ENCODE peak calls at places on chromosomes 11 and 22, in five cellular contexts. One of them, this sample, is unnamed.

GRCh38 chr22:48621085-48621484 is 1206.6 kb downstream of the BRD1 start:
- DNase-seq in adrenal gland: no peak
- DNase-seq in activated T-helper 9 cell treated with anti-CD3 and anti-CD28 coated beads, Interleukin-2, amount 50 U/mL, for 16 hours: no peak
- DNase-seq in GM23248: no peak
- DNase-seq in stimulated activated CD4-positive, alpha-beta T cell treated with anti-CD3 and anti-CD28 coated beads, TNF-alpha, amount 100 ng/mL, for 4 hours: no peak
- DNase-seq in this sample: no peak

GRCh38 chr11:76649964-76650363 is 20.6 kb downstream of the LRRC32 start:
- DNase-seq in adrenal gland: no peak
- DNase-seq in activated T-helper 9 cell treated with anti-CD3 and anti-CD28 coated beads, Interleukin-2, amount 50 U/mL, for 16 hours: no peak
- DNase-seq in GM23248: no peak
- DNase-seq in stimulated activated CD4-positive, alpha-beta T cell treated with anti-CD3 and anti-CD28 coated beads, TNF-alpha, amount 100 ng/mL, for 4 hours: no peak
- DNase-seq in this sample: no peak

GRCh38 chr11:29816359-29816758 is 200.5 kb downstream of the KCNA4 start:
- DNase-seq in adrenal gland: no peak
- DNase-seq in activated T-helper 9 cell treated with anti-CD3 and anti-CD28 coated beads, Interleukin-2, amount 50 U/mL, for 16 hours: no peak
- DNase-seq in GM23248: no peak
- DNase-seq in stimulated activated CD4-positive, alpha-beta T cell treated with anti-CD3 and anti-CD28 coated beads, TNF-alpha, amount 100 ng/mL, for 4 hours: no peak
- DNase-seq in this sample: no peak

GRCh38 chr11:76768091-76769047 is 14.8 kb upstream of the TSKU start:
- DNase-seq in adrenal gland: no peak
- DNase-seq in activated T-helper 9 cell treated with anti-CD3 and anti-CD28 coated beads, Interleukin-2, amount 50 U/mL, for 16 hours: no peak
- DNase-seq in GM23248: peak; percentile 36
- DNase-seq in stimulated activated CD4-positive, alpha-beta T cell treated with anti-CD3 and anti-CD28 coated beads, TNF-alpha, amount 100 ng/mL, for 4 hours: no peak
- DNase-seq in this sample: no peak

GRCh38 chr11:33449798-33450197 is 192.6 kb downstream of the HIPK3 start:
- DNase-seq in adrenal gland: no peak
- DNase-seq in activated T-helper 9 cell treated with anti-CD3 and anti-CD28 coated beads, Interleukin-2, amount 50 U/mL, for 16 hours: no peak
- DNase-seq in GM23248: peak; percentile 53
- DNase-seq in stimulated activated CD4-positive, alpha-beta T cell treated with anti-CD3 and anti-CD28 coated beads, TNF-alpha, amount 100 ng/mL, for 4 hours: no peak
- DNase-seq in this sample: no peak

GRCh38 chr11:26929806-26930517 is 64.0 kb upstream of the FIBIN start:
- DNase-seq in adrenal gland: no peak
- DNase-seq in activated T-helper 9 cell treated with anti-CD3 and anti-CD28 coated beads, Interleukin-2, amount 50 U/mL, for 16 hours: no peak
- DNase-seq in GM23248: no peak
- DNase-seq in stimulated activated CD4-positive, alpha-beta T cell treated with anti-CD3 and anti-CD28 coated beads, TNF-alpha, amount 100 ng/mL, for 4 hours: no peak
- DNase-seq in this sample: no peak

GRCh38 chr11:130192845-130193267 is 33.3 kb downstream of the ST14 start:
- DNase-seq in adrenal gland: peak; percentile 63
- DNase-seq in activated T-helper 9 cell treated with anti-CD3 and anti-CD28 coated beads, Interleukin-2, amount 50 U/mL, for 16 hours: no peak
- DNase-seq in GM23248: no peak
- DNase-seq in stimulated activated CD4-positive, alpha-beta T cell treated with anti-CD3 and anti-CD28 coated beads, TNF-alpha, amount 100 ng/mL, for 4 hours: no peak
- DNase-seq in this sample: no peak

GRCh38 chr11:78417175-78417887 is at the start of gene GAB2:
- DNase-seq in adrenal gland: no peak
- DNase-seq in activated T-helper 9 cell treated with anti-CD3 and anti-CD28 coated beads, Interleukin-2, amount 50 U/mL, for 16 hours: peak; percentile 9
- DNase-seq in GM23248: no peak
- DNase-seq in stimulated activated CD4-positive, alpha-beta T cell treated with anti-CD3 and anti-CD28 coated beads, TNF-alpha, amount 100 ng/mL, for 4 hours: no peak
- DNase-seq in this sample: no peak

GRCh38 chr11:1140642-1141490 is 16.9 kb upstream of the MUC5AC start:
- DNase-seq in adrenal gland: peak; percentile 7
- DNase-seq in activated T-helper 9 cell treated with anti-CD3 and anti-CD28 coated beads, Interleukin-2, amount 50 U/mL, for 16 hours: no peak
- DNase-seq in GM23248: no peak
- DNase-seq in stimulated activated CD4-positive, alpha-beta T cell treated with anti-CD3 and anti-CD28 coated beads, TNF-alpha, amount 100 ng/mL, for 4 hours: no peak
- DNase-seq in this sample: no peak

GRCh38 chr11:116930177-116930576 is 92.8 kb upstream of the APOA1 start:
- DNase-seq in adrenal gland: no peak
- DNase-seq in activated T-helper 9 cell treated with anti-CD3 and anti-CD28 coated beads, Interleukin-2, amount 50 U/mL, for 16 hours: no peak
- DNase-seq in GM23248: peak; percentile 22
- DNase-seq in stimulated activated CD4-positive, alpha-beta T cell treated with anti-CD3 and anti-CD28 coated beads, TNF-alpha, amount 100 ng/mL, for 4 hours: peak; percentile 14
- DNase-seq in this sample: no peak

GRCh38 chr11:70675697-70676374 is 277.5 kb downstream of the CTTN start:
- DNase-seq in adrenal gland: no peak
- DNase-seq in activated T-helper 9 cell treated with anti-CD3 and anti-CD28 coated beads, Interleukin-2, amount 50 U/mL, for 16 hours: no peak
- DNase-seq in GM23248: peak; percentile 7
- DNase-seq in stimulated activated CD4-positive, alpha-beta T cell treated with anti-CD3 and anti-CD28 coated beads, TNF-alpha, amount 100 ng/mL, for 4 hours: no peak
- DNase-seq in this sample: no peak

GRCh38 chr22:37362618-37363017 is 64.7 kb downstream of the ELFN2 start:
- DNase-seq in adrenal gland: no peak
- DNase-seq in activated T-helper 9 cell treated with anti-CD3 and anti-CD28 coated beads, Interleukin-2, amount 50 U/mL, for 16 hours: no peak
- DNase-seq in GM23248: peak; percentile 23
- DNase-seq in stimulated activated CD4-positive, alpha-beta T cell treated with anti-CD3 and anti-CD28 coated beads, TNF-alpha, amount 100 ng/mL, for 4 hours: no peak
- DNase-seq in this sample: no peak

GRCh38 chr11:112253605-112254242 is 6.9 kb downstream of the PLET1 start:
- DNase-seq in adrenal gland: no peak
- DNase-seq in activated T-helper 9 cell treated with anti-CD3 and anti-CD28 coated beads, Interleukin-2, amount 50 U/mL, for 16 hours: no peak
- DNase-seq in GM23248: no peak
- DNase-seq in stimulated activated CD4-positive, alpha-beta T cell treated with anti-CD3 and anti-CD28 coated beads, TNF-alpha, amount 100 ng/mL, for 4 hours: no peak
- DNase-seq in this sample: no peak

GRCh38 chr11:11538277-11538960 is 83.4 kb downstream of the GALNT18 start:
- DNase-seq in adrenal gland: peak; percentile 65
- DNase-seq in activated T-helper 9 cell treated with anti-CD3 and anti-CD28 coated beads, Interleukin-2, amount 50 U/mL, for 16 hours: no peak
- DNase-seq in GM23248: no peak
- DNase-seq in stimulated activated CD4-positive, alpha-beta T cell treated with anti-CD3 and anti-CD28 coated beads, TNF-alpha, amount 100 ng/mL, for 4 hours: no peak
- DNase-seq in this sample: no peak

This sample was measured in activated naive CD8-positive, alpha-beta T cell treated with anti-CD3 and anti-CD28 coated beads, Interleukin-2, amount 50 U/mL, for 16 hours.